ENCODE peak calls at places on chromosomes 13 and 19, in four cellular contexts. I is mammary epithelial cell; Q is uterus; O is effector memory CD4-positive, alpha-beta T cell. G is an unnamed sample. For H3K27me3, the result is how much of the 10 kb centered on the place peaks cover.

GRCh38 chr13:93963266-93964131 is 516.0 kb downstream of the DCT start:
- DNase-seq in Q (no peak), I (no peak), O (no peak), G (no peak)

GRCh38 chr13:99376132-99376531 is 68.9 kb upstream of the GPR183 start:
- DNase-seq in Q (no peak), O (no peak), I (no peak), G (no peak)

GRCh38 chr19:8262431-8262830 is 45.7 kb downstream of the CD320 start:
- DNase-seq in Q (no peak), I (no peak), O (no peak), G (no peak)

GRCh38 chr19:45508681-45508930 is 1.3 kb downstream of the VASP start:
- DNase-seq in O (no peak), I (no peak), Q (no peak), G (no peak)

GRCh38 chr13:91375119-91375729 is 23.2 kb upstream of the GPC5 start:
- DNase-seq in Q (no peak), O (no peak), I (no peak), G (no peak)

GRCh38 chr19:51595190-51595589 is 24.1 kb downstream of the ZNF175 start:
- DNase-seq in I (no peak), O (no peak), Q (no peak), G (no peak)

GRCh38 chr19:3698386-3698950 is 1.8 kb downstream of the PIP5K1C start:
- DNase-seq in O (no peak), Q (no peak), I (no peak), G (no peak)

GRCh38 chr19:56191711-56192110 is 5.9 kb downstream of the ZSCAN5B start:
- DNase-seq in O (no peak), I (no peak), Q (no peak), G (no peak)

GRCh38 chr19:409006-409514 is at the start of gene C2CD4C:
- DNase-seq in Q (no peak), I (no peak), O (no peak), G (no peak)

GRCh38 chr13:109697936-109698335 is 88.4 kb downstream of the IRS2 start:
- DNase-seq in Q (no peak), O (no peak), I (no peak), G (no peak)

GRCh38 chr19:33809960-33810359 is 13.3 kb downstream of the KCTD15 start:
- DNase-seq in I (no peak), Q (no peak), O (no peak), G (peak)

GRCh38 chr13:30022796-30023195 is 172.4 kb upstream of the UBL3 start:
- DNase-seq in O (no peak), Q (no peak), I (no peak), G (no peak)

GRCh38 chr13:56953965-56954364 is 186.8 kb upstream of the PRR20A start:
- DNase-seq in O (no peak), I (no peak), Q (no peak), G (no peak)

GRCh38 chr13:66574606-66575005 is 655.5 kb downstream of the PCDH9 start:
- DNase-seq in Q (no peak), O (no peak), I (no peak), G (no peak)

GRCh38 chr19:43720936-43721335 is 5.1 kb downstream of the IRGC start:
- DNase-seq in I (no peak), O (no peak), Q (no peak), G (no peak)

GRCh38 chr19:5194641-5195040 is 146.0 kb downstream of the PTPRS start:
- DNase-seq in Q (no peak), I (no peak), O (no peak), G (no peak)

GRCh38 chr19:41223431-41224234 is 4.6 kb downstream of the AXL start:
- DNase-seq in O (no peak), I (peak), Q (no peak), G (peak)

GRCh38 chr19:41701401-41702075 is 6.9 kb upstream of the CEACAM5 start:
- DNase-seq in O (no peak), I (no peak), Q (no peak), G (no peak)

GRCh38 chr19:17909017-17909732 is 23.6 kb upstream of the CCDC124 start:
- DNase-seq in O (no peak), Q (no peak), I (peak), G (no peak)

GRCh38 chr13:21800847-21801616 is 130.2 kb downstream of the FGF9 start:
- DNase-seq in I (peak), Q (no peak), O (no peak), G (no peak)

GRCh38 chr13:32228330-32229041 is 86.7 kb downstream of the ZAR1L start:
- DNase-seq in Q (no peak), I (peak), O (no peak), G (no peak)

GRCh38 chr13:67515895-67516294 is 285.8 kb upstream of the PCDH9 start:
- DNase-seq in O (no peak), Q (no peak), I (no peak), G (no peak)

GRCh38 chr13:40494513-40494912 is 171.9 kb downstream of the FOXO1 start:
- DNase-seq in O (no peak), I (no peak), Q (no peak), G (no peak)

GRCh38 chr13:73676550-73677040 is 457.6 kb downstream of the KLF12 start:
- DNase-seq in I (no peak), Q (no peak), O (no peak), G (no peak)
- H3K27ac ChIP-seq in I (peak), Q (no peak), O (no peak), G (no peak)

DNA sequence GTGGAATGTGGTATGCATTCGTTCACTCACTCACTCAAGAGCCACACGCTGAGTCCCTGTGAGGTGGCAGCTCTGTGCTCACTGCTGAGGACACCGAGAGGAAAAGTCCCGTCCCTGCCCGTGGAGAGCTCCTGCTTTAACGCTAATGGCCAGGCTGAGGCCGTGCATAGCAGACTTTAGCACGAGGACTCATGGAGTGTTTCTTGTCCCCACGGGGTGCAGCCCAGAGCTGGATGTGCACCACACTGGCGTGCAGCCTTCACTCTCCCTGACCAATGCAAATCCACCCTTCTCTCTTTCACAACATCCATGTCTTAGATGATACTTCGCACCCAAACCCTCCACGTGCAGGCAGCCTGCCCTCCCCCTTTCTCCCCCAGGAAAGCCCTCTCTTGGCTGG is 159.6 kb upstream of the ZNF536 start:
- DNase-seq in O (no peak), I (no peak), Q (no peak), G (no peak)
- H3K27me3 ChIP-seq in O (under half), I (under half), Q (under half), G (under half)

GRCh38 chr19:50477751-50478515 is 1.3 kb upstream of the GARIN5A start:
- DNase-seq in Q (no peak), O (no peak), I (no peak), G (no peak)

GRCh38 chr19:50475101-50475568 is 1.2 kb upstream of the EMC10 start:
- DNase-seq in I (no peak), O (no peak), Q (no peak), G (peak)

GRCh38 chr19:50476224-50476942 is at the start of the genes EMC10 and GARIN5A:
- DNase-seq in O (peak), Q (peak), I (peak), G (peak)

GRCh38 chr19:50476943-50477264 is 256 bp upstream of the GARIN5A start:
- DNase-seq in Q (no peak), O (no peak), I (no peak), G (no peak)

GRCh38 chr19:50475736-50476223 is 527 bp upstream of the EMC10 start:
- DNase-seq in Q (no peak), I (no peak), O (no peak), G (no peak)
- H3K4me3 ChIP-seq in Q (no peak), I (no peak), O (no peak), G (peak)

GRCh38 chr13:112870737-112871287 is 98.2 kb upstream of the MCF2L start:
- DNase-seq in I (no peak), O (no peak), Q (no peak), G (no peak)

GRCh38 chr13:112867301-112867711 is 101.7 kb upstream of the MCF2L start:
- DNase-seq in I (no peak), Q (no peak), O (no peak), G (no peak)

GRCh38 chr13:112870062-112870352 is 99.0 kb upstream of the MCF2L start:
- DNase-seq in Q (no peak), O (no peak), I (no peak), G (no peak)

GRCh38 chr13:112868308-112868707 is 100.7 kb upstream of the MCF2L start:
- DNase-seq in I (no peak), O (no peak), Q (no peak), G (no peak)

DNA sequence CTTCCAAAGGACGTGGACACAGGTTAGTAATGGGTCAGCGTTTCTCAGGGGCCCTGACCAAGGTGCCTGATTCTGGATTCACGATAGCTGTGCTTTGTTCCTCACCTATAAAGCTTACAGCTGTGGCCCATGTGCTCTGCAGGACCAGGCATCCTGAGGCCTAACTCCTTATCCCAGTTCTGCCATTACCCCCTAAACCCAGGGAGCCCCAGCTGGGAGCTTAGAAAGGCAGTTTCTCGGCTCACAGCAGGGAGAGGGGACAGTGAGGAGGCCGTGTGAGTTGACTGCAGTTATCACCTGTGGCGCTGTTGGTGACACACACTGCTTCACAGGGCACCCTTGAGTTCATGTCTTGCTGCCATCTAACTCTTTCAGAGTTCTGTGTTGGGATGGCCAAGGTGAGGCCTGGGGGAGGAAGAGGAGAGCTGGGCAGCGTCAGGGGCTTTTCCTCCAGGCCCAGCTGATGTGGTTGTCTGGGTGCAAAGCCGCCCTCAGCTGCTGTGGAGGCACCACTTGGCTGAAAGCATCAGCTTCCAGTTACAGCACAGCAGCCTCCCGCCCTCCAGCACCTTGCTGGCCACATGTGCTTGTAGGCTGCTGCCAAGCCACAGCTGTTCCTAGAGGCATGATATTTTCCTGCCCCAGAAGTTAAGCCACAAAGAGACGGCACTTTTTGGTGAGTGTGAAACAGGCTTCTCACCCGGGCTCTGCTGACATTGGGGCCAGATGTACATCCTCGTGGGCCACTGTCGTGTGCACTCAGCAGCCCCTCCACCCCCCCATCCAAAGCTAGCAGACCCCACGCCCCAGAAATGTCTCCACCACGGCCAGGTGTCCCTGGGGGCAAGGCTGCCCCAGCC is 99.6 kb upstream of the MCF2L start:
- DNase-seq in O (no peak), I (no peak), Q (no peak), G (no peak)
- H3K27ac ChIP-seq in O (no peak), I (no peak), Q (no peak), G (no peak)

G was measured in psoas muscle.